ENCODE peak calls at places on chromosomes 7 and 10, in five cellular contexts. E, F, L, Z and U are unnamed samples.
A peak's percentile ranks its signal among the peaks of the same experiment; 100 is the strongest.

GRCh38 chr10:59283456-59284082 is 78.8 kb downstream of the FAM13C start:
- DNase-seq in E (no peak), F (no peak), Z (no peak), L (peak; percentile 58), U (no peak)

GRCh38 chr10:62626817-62627216 is 177.7 kb upstream of the ADO start:
- DNase-seq in F (no peak), E (no peak), Z (no peak), L (no peak), U (no peak)

GRCh38 chr10:122504551-122504950 is 43.2 kb downstream of the HTRA1 start:
- DNase-seq in Z (no peak), F (no peak), E (no peak), L (peak; percentile 84), U (peak; percentile 45)

GRCh38 chr7:30845426-30846135 is 66.1 kb upstream of the AQP1 start:
- DNase-seq in F (no peak), Z (no peak), L (no peak), E (no peak), U (no peak)

GRCh38 chr10:90407116-90407515 is 450.7 kb downstream of the HTR7 start:
- DNase-seq in F (no peak), Z (no peak), L (no peak), E (no peak), U (no peak)

GRCh38 chr7:9945882-9946281 is 1027.8 kb upstream of the PHF14 start:
- DNase-seq in E (no peak), Z (no peak), F (no peak), L (no peak), U (no peak)

GRCh38 chr7:111089822-111090426 is 1.0 kb upstream of the LRRN3 start:
- DNase-seq in E (peak; percentile 40), L (peak; percentile 61), F (no peak), Z (peak; percentile 72), U (peak; percentile 34)

GRCh38 chr7:52794621-52795020 is 240.8 kb upstream of the POM121L12 start:
- DNase-seq in Z (no peak), L (no peak), E (no peak), F (no peak), U (no peak)

GRCh38 chr7:16433568-16434122 is 12.3 kb upstream of the CRPPA start:
- DNase-seq in F (no peak), E (no peak), Z (no peak), L (no peak), U (no peak)

GRCh38 chr7:151865070-151865670 is 11.7 kb downstream of the PRKAG2 start:
- DNase-seq in E (no peak), Z (no peak), L (no peak), F (no peak), U (no peak)

GRCh38 chr10:93859049-93859655 is 34.6 kb upstream of the SLC35G1 start:
- DNase-seq in F (no peak), Z (peak; percentile 14), E (no peak), L (peak; percentile 26), U (peak; percentile 20)

GRCh38 chr10:79424221-79425073 is 21.0 kb downstream of the ZCCHC24 start:
- DNase-seq in Z (no peak), L (no peak), E (peak; percentile 91), F (no peak), U (no peak)

GRCh38 chr10:87960230-87960629 is 96.8 kb downstream of the PTEN start:
- DNase-seq in F (no peak), E (no peak), Z (no peak), L (no peak), U (no peak)

GRCh38 chr7:135977742-135978066 is 545 bp upstream of the MTPN start:
- DNase-seq in E (no peak), F (no peak), L (no peak), Z (no peak), U (no peak)

GRCh38 chr10:8183241-8183704 is 128.8 kb downstream of the GATA3 start:
- DNase-seq in Z (no peak), E (no peak), F (peak; percentile 45), L (no peak), U (no peak)

GRCh38 chr7:131031100-131031868 is 296.4 kb upstream of the MKLN1 start:
- DNase-seq in L (no peak), E (no peak), Z (no peak), F (peak; percentile 95), U (no peak)

GRCh38 chr7:155580367-155580766 is 34.0 kb upstream of the CNPY1 start:
- DNase-seq in Z (no peak), E (no peak), L (no peak), F (no peak), U (no peak)

GRCh38 chr10:46560381-46560780 is 3.9 kb upstream of the GPRIN2 start:
- DNase-seq in L (no peak), E (no peak), F (no peak), Z (no peak), U (no peak)

GRCh38 chr10:84510121-84510520 is 181.7 kb downstream of the CCSER2 start:
- DNase-seq in F (no peak), Z (no peak), L (no peak), E (no peak), U (no peak)

GRCh38 chr10:112716076-112716475 is 234.0 kb upstream of the TCF7L2 start:
- DNase-seq in L (no peak), F (no peak), Z (no peak), E (no peak), U (no peak)

GRCh38 chr10:63712717-63713115 is 191.5 kb downstream of the REEP3 start:
- DNase-seq in L (no peak), E (no peak), F (no peak), Z (no peak), U (no peak)

GRCh38 chr10:63711361-63711760 is 190.2 kb downstream of the REEP3 start:
- DNase-seq in E (no peak), F (no peak), Z (no peak), L (no peak), U (no peak)

GRCh38 chr10:63711866-63712716 is 190.9 kb downstream of the REEP3 start:
- DNase-seq in L (peak; percentile 82), F (no peak), Z (no peak), E (peak; percentile 33), U (no peak)

GRCh38 chr10:63716174-63716573 is 195.0 kb downstream of the REEP3 start:
- DNase-seq in L (no peak), F (no peak), Z (no peak), E (no peak), U (no peak)

DNA sequence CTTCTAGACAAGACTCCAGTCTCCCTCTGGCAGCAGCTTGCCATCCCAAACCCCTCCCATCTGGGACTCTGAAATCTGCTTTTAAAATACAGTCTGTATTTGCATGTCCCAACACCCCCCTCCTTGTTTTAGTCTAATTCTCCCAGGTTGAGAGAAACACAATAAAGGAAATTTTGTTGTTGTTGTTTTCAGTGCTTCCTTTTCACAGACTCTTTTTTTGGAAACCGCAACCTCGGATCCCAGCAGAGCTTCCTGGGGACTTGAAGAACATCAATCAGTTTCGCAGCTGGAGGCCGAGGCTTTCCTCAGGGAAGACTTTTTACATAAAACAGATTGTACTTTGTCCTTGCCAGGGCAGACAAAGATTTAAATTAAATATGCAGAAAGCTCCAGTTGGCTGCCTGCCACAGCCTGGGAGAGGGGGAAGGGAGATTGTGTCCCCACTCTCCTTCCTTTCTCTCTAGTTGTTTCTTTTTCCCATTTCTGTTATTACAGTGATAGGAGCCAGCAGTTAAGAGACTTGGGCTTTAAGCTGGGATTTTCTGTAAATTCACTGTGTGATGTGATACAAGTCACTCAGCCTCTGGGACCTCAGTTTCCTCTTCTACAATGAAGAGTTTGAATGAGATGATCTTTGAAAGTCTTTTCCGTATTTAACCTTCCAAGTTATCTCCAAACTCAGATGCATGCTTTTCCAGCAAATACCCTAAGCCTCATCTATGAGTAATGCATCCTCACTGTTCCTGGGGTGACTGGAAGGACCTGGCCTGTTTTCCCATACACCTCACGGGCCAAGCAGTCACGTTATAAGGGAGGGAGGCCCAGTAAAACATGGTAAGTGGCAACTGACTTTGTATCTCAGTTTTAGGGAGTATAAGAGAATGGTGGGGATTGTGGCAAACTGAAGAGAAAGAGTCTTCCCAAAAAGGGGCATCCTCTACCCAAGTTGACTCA is 192.3 kb downstream of the REEP3 start:
- DNase-seq in E (peak; percentile 9), Z (no peak), F (no peak), L (peak; percentile 57), U (peak; percentile 51)
- TF ChIP-seq FOXM1 in E (no peak), Z (no peak), F (no peak), L (peak; percentile 94), U (no peak)

DNA sequence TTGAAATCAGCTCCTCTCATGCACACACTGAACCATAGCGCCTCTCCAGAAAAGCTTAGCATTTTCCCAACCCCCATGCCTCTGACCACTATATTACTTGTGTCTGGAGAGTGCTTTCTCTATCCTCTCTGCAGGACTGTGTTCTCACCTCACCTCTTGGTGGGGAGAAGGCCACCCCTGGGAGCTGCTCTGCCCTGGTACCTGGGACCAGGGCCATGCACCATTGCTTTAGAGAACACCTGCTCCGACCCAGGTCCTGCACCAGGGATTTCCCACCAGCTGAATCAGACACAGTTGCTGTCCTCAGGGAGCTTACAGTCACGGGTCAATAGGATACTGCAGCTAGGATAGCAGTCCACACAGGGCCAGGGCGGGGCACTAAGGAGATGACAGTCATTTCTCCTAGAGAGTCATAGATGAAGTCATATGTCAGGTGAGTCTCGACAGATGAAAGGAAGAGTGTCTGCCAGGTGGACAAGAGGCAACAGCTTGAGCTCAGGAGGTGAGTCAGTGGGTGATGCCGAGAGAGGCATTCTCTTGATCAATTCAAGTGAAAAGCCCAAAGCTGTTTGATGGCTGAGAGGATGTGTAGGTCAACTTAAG is 619 bp upstream of the LMTK2 start:
- DNase-seq in Z (no peak), F (no peak), L (no peak), E (peak; percentile 35), U (no peak)
- TF ChIP-seq FOXM1 in Z (no peak), F (no peak), L (no peak), E (no peak), U (no peak)

GRCh38 chr7:157431951-157432540 is 95.2 kb downstream of the DNAJB6 start:
- DNase-seq in F (no peak), L (no peak), E (no peak), Z (no peak), U (no peak)

GRCh38 chr7:157432541-157432956 is 95.7 kb downstream of the DNAJB6 start:
- DNase-seq in L (peak; percentile 81), F (no peak), Z (peak; percentile 94), E (no peak), U (peak; percentile 69)

GRCh38 chr7:157433628-157434027 is 96.8 kb downstream of the DNAJB6 start:
- DNase-seq in L (no peak), F (no peak), E (no peak), Z (no peak), U (no peak)

GRCh38 chr7:157434231-157434630 is 97.4 kb downstream of the DNAJB6 start:
- DNase-seq in Z (peak; percentile 64), E (no peak), F (no peak), L (no peak), U (no peak)

DNA sequence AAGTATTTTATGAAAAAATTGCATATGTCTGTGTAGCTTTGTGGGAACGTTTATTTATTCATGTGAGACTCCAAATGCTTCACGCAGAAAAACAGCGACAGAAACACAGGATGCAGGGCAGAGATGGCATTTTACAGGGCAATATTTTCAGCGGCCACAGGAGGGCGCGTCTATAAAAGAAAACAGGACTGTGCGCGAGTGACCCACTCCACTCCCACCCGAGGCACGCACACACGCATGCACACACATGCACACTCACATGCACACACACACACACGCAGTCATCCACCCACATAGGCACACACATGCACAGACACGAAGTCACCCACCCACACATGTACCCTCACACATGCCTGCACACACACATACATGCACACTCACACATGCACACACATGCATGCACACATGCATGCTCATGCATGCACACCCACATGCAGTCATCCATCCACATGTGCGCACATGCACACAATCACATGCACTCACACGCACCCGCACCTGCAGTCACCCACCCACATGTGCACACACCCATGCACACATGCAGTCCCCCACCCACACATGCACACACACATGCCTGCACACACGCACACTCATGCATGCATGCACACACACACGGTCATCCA is 96.3 kb downstream of the DNAJB6 start:
- DNase-seq in Z (peak; percentile 69), L (peak; percentile 88), E (no peak), F (no peak), U (peak; percentile 75)
- TF ChIP-seq FOXM1 in Z (no peak), L (no peak), E (no peak), F (no peak), U (no peak)

GRCh38 chr10:129580010-129580409 is 113.0 kb downstream of the MGMT start:
- DNase-seq in F (no peak), E (no peak), Z (no peak), L (no peak), U (no peak)
- TF ChIP-seq FOXM1 in F (no peak), E (no peak), Z (no peak), L (no peak), U (no peak)